ENCODE peak calls at places on chromosomes 3 and 15, in four cellular contexts. M is HEK293T, N is HepG2, J is K562. R is an unnamed sample.

GRCh38 chr3:100455841-100456550 is 36.4 kb upstream of the TMEM45A start:
- DNase-seq in M (no peak), N (no peak), J (no peak), R (no peak)

GRCh38 chr3:146166450-146167222 is 5.7 kb upstream of the PLOD2 start:
- DNase-seq in M (no peak), N (peak; percentile 58), J (no peak), R (no peak)

GRCh38 chr3:50428007-50428633 is 68.8 kb upstream of the TMEM115 start:
- DNase-seq in M (no peak), N (no peak), J (no peak), R (no peak)

GRCh38 chr3:149352556-149352955 is 19.1 kb upstream of the TM4SF18 start:
- DNase-seq in M (peak; percentile 80), N (peak; percentile 67), J (peak; percentile 62), R (peak; percentile 75)

GRCh38 chr3:177195242-177195940 is 1.9 kb downstream of the TBL1XR1 start:
- DNase-seq in M (no peak), N (no peak), J (peak; percentile 17), R (no peak)

GRCh38 chr3:177673105-177673804 is 476.0 kb upstream of the TBL1XR1 start:
- DNase-seq in M (no peak), N (no peak), J (no peak), R (no peak)

GRCh38 chr3:162034368-162034767 is 537.8 kb downstream of the OTOL1 start:
- DNase-seq in M (no peak), N (no peak), J (no peak), R (no peak)

GRCh38 chr3:159169828-159170227 is 368.0 kb downstream of the MFSD1 start:
- DNase-seq in M (no peak), N (peak; percentile 3), J (no peak), R (no peak)

GRCh38 chr3:45906681-45907220 is 20.4 kb downstream of the CCR9 start:
- DNase-seq in M (peak; percentile 33), N (peak; percentile 8), J (peak; percentile 43), R (peak; percentile 57)

GRCh38 chr3:54349231-54349647 is 226.9 kb downstream of the CACNA2D3 start:
- DNase-seq in M (no peak), N (no peak), J (peak; percentile 14), R (no peak)

GRCh38 chr15:56915888-56916287 is 2.6 kb upstream of the TCF12 start:
- DNase-seq in M (no peak), N (no peak), J (no peak), R (no peak)

GRCh38 chr3:25536668-25537331 is 108.7 kb downstream of the RARB start:
- DNase-seq in M (no peak), N (no peak), J (no peak), R (no peak)

GRCh38 chr3:48425281-48425812 is 4.5 kb downstream of the PLXNB1 start:
- DNase-seq in M (no peak), N (no peak), J (no peak), R (no peak)

GRCh38 chr3:149449799-149450198 is 24.7 kb upstream of the TM4SF4 start:
- DNase-seq in M (no peak), N (no peak), J (no peak), R (no peak)

GRCh38 chr3:114418724-114419543 is 125.1 kb downstream of the TIGIT start:
- DNase-seq in M (peak; percentile 56), N (peak; percentile 73), J (peak; percentile 42), R (no peak)

GRCh38 chr15:88657326-88658069 is 18.7 kb downstream of the ISG20 start:
- DNase-seq in M (peak; percentile 80), N (no peak), J (peak; percentile 74), R (peak; percentile 62)

GRCh38 chr3:195133462-195133861 is 137.5 kb downstream of the XXYLT1 start:
- DNase-seq in M (no peak), N (no peak), J (no peak), R (no peak)

GRCh38 chr3:45596290-45596791 is 1.8 kb downstream of the LIMD1 start:
- DNase-seq in M (no peak), N (no peak), J (no peak), R (no peak)

GRCh38 chr3:195147649-195148121 is 123.3 kb downstream of the XXYLT1 start:
- DNase-seq in M (no peak), N (no peak), J (no peak), R (no peak)

GRCh38 chr3:122697952-122698625 is 17.4 kb downstream of the PARP14 start:
- DNase-seq in M (no peak), N (no peak), J (no peak), R (no peak)

GRCh38 chr3:154398084-154398967 is 31.7 kb downstream of the GPR149 start:
- DNase-seq in M (no peak), N (no peak), J (no peak), R (no peak)

GRCh38 chr3:13662238-13662847 is 113.4 kb downstream of the FBLN2 start:
- DNase-seq in M (peak; percentile 20), N (no peak), J (peak; percentile 76), R (no peak)

GRCh38 chr3:143239026-143239425 is 119.5 kb downstream of the CHST2 start:
- DNase-seq in M (no peak), N (no peak), J (no peak), R (no peak)

GRCh38 chr3:171654809-171655208 is 155.5 kb downstream of the PLD1 start:
- DNase-seq in M (no peak), N (no peak), J (no peak), R (no peak)

GRCh38 chr15:80484312-80484981 is 80.3 kb downstream of the ARNT2 start:
- DNase-seq in M (no peak), N (no peak), J (no peak), R (no peak)

GRCh38 chr3:103906304-103906703 is 1460.4 kb upstream of the ALCAM start:
- DNase-seq in M (no peak), N (no peak), J (no peak), R (no peak)

GRCh38 chr3:30631237-30631961 is 25.0 kb downstream of the TGFBR2 start:
- DNase-seq in M (no peak), N (peak; percentile 66), J (no peak), R (no peak)

GRCh38 chr3:162141232-162141631 is 644.6 kb downstream of the OTOL1 start:
- DNase-seq in M (no peak), N (no peak), J (no peak), R (no peak)

GRCh38 chr3:19866751-19867347 is 67.2 kb downstream of the EFHB start:
- DNase-seq in M (peak; percentile 52), N (peak; percentile 38), J (peak; percentile 55), R (peak; percentile 48)

GRCh38 chr3:129439381-129439816 is 349 bp downstream of the MBD4 start:
- DNase-seq in M (no peak), N (no peak), J (peak; percentile 28), R (peak; percentile 37)

GRCh38 chr3:69433938-69434263 is 48.0 kb upstream of the FRMD4B start:
- DNase-seq in M (no peak), N (no peak), J (no peak), R (no peak)

GRCh38 chr3:48990636-48991421 is 788 bp downstream of the P4HTM start:
- DNase-seq in M (no peak), N (no peak), J (no peak), R (peak; percentile 43)

GRCh38 chr15:32778391-32779176 is 60.8 kb downstream of the GREM1 start:
- DNase-seq in M (no peak), N (no peak), J (no peak), R (no peak)
- TF ChIP-seq ELF4 in M (no peak), N (no peak), J (no peak), R (no peak)

GRCh38 chr3:65886376-65886775 is 152.3 kb downstream of the MAGI1 start:
- DNase-seq in M (no peak), N (no peak), J (no peak), R (no peak)

GRCh38 chr3:65893631-65894030 is 145.1 kb downstream of the MAGI1 start:
- DNase-seq in M (no peak), N (no peak), J (no peak), R (no peak)

GRCh38 chr3:65890328-65890727 is 148.4 kb downstream of the MAGI1 start:
- DNase-seq in M (no peak), N (no peak), J (no peak), R (no peak)

GRCh38 chr3:65889707-65890099 is 149.0 kb downstream of the MAGI1 start:
- DNase-seq in M (no peak), N (no peak), J (no peak), R (no peak)

GRCh38 chr3:65888980-65889706 is 149.6 kb downstream of the MAGI1 start:
- DNase-seq in M (no peak), N (no peak), J (no peak), R (no peak)
- TF ChIP-seq ELF4 in M (no peak), N (no peak), J (no peak), R (no peak)

DNA sequence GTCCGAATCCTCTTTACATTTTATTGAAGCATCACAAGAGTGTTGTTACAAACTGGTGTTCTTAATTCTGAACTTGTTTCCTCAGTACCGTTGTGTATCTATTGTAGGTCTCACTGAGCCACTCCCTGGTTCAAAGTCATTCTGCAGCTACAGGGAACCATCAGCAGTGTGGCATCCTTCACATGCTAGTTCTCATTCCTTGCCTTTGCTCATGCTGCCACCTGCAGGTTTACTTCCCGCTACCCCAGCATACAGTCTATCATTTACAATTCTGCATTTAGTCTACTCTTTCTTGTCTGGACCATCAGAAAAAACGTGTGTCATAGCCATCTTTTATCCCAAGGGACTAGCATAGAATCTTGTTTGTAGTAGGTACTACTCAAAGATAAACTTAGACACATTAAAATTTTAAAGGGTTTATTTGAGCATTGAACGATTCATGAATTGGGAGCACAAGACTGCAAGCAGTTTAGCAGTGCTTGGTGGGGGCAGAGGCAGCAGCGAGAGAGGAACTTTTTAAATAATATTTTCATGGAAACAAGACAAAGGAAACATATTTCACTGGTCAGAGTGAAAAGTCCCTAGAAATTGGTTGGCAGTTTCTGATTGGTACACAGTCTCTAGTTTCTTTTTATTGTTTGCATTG is 402.1 kb downstream of the CADM2 start:
- DNase-seq in M (peak; percentile 47), N (peak; percentile 58), J (peak; percentile 2), R (peak; percentile 67)
- TF ChIP-seq ELF4 in M (no peak), N (no peak), J (no peak), R (no peak)

GRCh38 chr3:126836220-126836860 is 132.3 kb downstream of the CHCHD6 start:
- DNase-seq in M (no peak), N (no peak), J (no peak), R (no peak)

GRCh38 chr3:126837773-126838172 is 133.7 kb downstream of the CHCHD6 start:
- DNase-seq in M (no peak), N (no peak), J (no peak), R (no peak)

GRCh38 chr3:126834596-126835471 is 130.8 kb downstream of the CHCHD6 start:
- DNase-seq in M (no peak), N (no peak), J (no peak), R (no peak)

GRCh38 chr3:126832933-126833332 is 128.9 kb downstream of the CHCHD6 start:
- DNase-seq in M (no peak), N (no peak), J (no peak), R (no peak)

DNA sequence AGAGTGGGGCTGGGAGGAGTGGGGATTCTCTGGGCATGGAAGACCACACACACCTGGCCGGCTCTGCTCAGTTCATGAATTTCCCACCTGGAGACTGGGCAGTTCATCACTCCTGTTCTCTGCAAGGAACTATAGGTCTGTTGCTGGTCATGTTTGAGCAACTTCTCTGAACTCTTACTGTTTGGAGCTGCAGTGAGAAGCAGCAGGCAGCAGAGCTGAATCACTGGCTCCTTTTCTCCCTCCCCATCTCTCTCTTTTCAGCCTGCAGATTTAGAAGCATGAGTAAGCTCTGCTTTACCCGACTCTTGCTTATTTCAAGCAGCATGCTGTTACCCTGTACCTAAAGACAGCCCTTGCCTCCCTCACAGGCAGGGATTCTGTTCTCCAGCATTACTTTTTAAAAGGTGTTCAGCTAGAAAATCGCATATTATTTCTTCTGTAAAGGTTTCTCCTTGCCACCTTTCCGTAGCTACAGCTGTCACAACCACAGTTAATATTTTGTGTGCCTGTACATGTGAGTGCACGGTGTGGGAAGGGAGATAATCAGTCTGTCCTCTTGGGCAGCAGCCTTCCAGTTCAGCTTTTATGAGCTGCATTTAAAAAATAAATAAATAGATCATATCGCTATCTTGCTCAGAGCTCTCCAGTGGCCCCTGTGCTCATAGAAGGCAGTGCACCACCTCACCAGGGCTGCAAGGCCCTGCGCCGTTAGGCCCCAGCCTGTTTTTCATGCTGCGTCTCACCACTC is 131.6 kb downstream of the CHCHD6 start:
- DNase-seq in M (peak; percentile 68), N (no peak), J (peak; percentile 24), R (no peak)
- TF ChIP-seq ELF4 in M (no peak), N (no peak), J (no peak), R (no peak)